ENCODE peak calls at places on chromosomes 11 and 22, in seven cellular contexts. P is GM06990, G is AG09309, F is lower lobe of right lung, I is lower leg skin, D is ovary, O is mammary epithelial cell. R is an unnamed sample.
A peak's percentile ranks its signal among the peaks of the same experiment; 100 is the strongest.

GRCh38 chr11:58919561-58919960 is 19.7 kb upstream of the GLYATL1 start:
- DNase-seq in I (peak; percentile 28), G (no peak), O (no peak), D (no peak), F (no peak), P (no peak), R (no peak)

GRCh38 chr11:118226294-118226693 is 1.5 kb upstream of the JAML start:
- DNase-seq in P (no peak), F (peak; percentile 54), I (no peak), O (no peak), G (no peak), D (no peak), R (peak; percentile 4)

GRCh38 chr22:27726726-27727449 is 74.7 kb downstream of the MN1 start:
- DNase-seq in D (peak; percentile 62), O (no peak), P (no peak), I (no peak), F (peak; percentile 54), G (peak; percentile 21), R (peak; percentile 79)

GRCh38 chr22:49303061-49303735 is 524.5 kb downstream of the BRD1 start:
- DNase-seq in O (no peak), F (no peak), I (peak; percentile 78), D (no peak), P (no peak), G (no peak), R (no peak)

GRCh38 chr11:84089072-84090057 is 803.2 kb upstream of the CCDC90B start:
- DNase-seq in F (no peak), O (no peak), G (no peak), P (no peak), I (no peak), D (no peak), R (no peak)

GRCh38 chr22:31818481-31819392 is 64.9 kb downstream of the DEPDC5 start:
- DNase-seq in P (no peak), O (peak; percentile 63), D (no peak), F (no peak), G (no peak), I (no peak), R (peak; percentile 7)

GRCh38 chr11:17244046-17244445 is 32.5 kb upstream of the NUCB2 start:
- DNase-seq in D (no peak), I (no peak), P (peak; percentile 42), G (no peak), O (no peak), F (no peak), R (no peak)

GRCh38 chr22:46072981-46073682 is 77.2 kb upstream of the PPARA start:
- DNase-seq in O (no peak), F (peak; percentile 21), P (no peak), I (peak; percentile 83), G (no peak), D (peak; percentile 26), R (peak; percentile 30)

GRCh38 chr11:74937696-74938475 is 11.0 kb downstream of the XRRA1 start:
- DNase-seq in F (no peak), O (peak; percentile 20), I (no peak), G (no peak), P (no peak), D (no peak), R (no peak)

GRCh38 chr11:44203270-44204043 is 106.5 kb downstream of the ALX4 start:
- DNase-seq in P (no peak), O (no peak), G (no peak), F (no peak), I (no peak), D (no peak), R (no peak)

GRCh38 chr22:29195964-29196666 is 9.6 kb upstream of the EMID1 start:
- DNase-seq in D (no peak), I (no peak), G (no peak), F (peak; percentile 33), P (no peak), O (no peak), R (no peak)

GRCh38 chr11:119222308-119222707 is 16.2 kb downstream of the CBL start:
- DNase-seq in O (no peak), G (no peak), D (no peak), F (no peak), P (no peak), I (no peak), R (peak; percentile 63)

GRCh38 chr11:75338516-75339218 is 12.8 kb downstream of the ARRB1 start:
- DNase-seq in F (no peak), O (no peak), I (no peak), D (no peak), G (no peak), P (no peak), R (peak; percentile 48)

GRCh38 chr22:39207141-39208012 is 37.4 kb downstream of the PDGFB start:
- DNase-seq in F (peak; percentile 44), P (no peak), G (no peak), I (peak; percentile 78), D (no peak), O (peak; percentile 65), R (peak; percentile 44)

GRCh38 chr11:6391548-6392134 is 1.4 kb downstream of the SMPD1 start:
- DNase-seq in F (no peak), D (no peak), G (no peak), I (no peak), P (no peak), O (no peak), R (no peak)
- H3K4me3 ChIP-seq in F (peak overlapping the region; percentile 81), D (no peak overlapping the region), G (no peak overlapping the region), I (no peak overlapping the region), P (no peak overlapping the region), O (no peak overlapping the region), R (peak overlapping the region; percentile 82)

DNA sequence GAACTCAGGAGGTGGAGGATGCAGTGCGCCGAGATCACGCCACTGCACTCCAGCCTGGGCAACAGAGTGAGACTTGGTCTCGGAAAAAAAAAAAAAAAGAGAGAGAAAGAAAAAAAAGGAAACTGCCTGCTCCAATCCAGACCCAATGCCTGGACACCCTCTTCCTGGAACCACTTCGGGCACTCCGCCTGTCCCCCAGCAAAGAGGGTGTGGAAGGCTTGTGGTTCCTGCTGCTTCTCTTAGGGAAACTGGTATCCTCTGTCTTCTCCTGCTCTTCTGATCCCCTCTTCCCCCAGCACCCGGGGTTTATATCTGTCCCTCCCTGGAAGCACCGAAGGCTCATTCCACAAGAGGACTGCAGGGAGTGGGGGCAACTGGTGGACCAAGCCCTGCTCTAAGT is 12.9 kb downstream of the CHRNA10 start:
- DNase-seq in G (no peak), D (no peak), I (no peak), O (no peak), F (no peak), P (no peak), R (no peak)
- TF ChIP-seq CTCF in G (no peak), D (no peak), I (no peak), O (no peak), F (no peak), P (no peak), R (no peak)

GRCh38 chr11:86204356-86204755 is 40.2 kb upstream of the EED start:
- DNase-seq in G (no peak), F (no peak), I (no peak), P (no peak), O (no peak), D (no peak), R (no peak)

GRCh38 chr11:86205415-86206268 is 38.9 kb upstream of the EED start:
- DNase-seq in O (no peak), P (no peak), D (no peak), G (no peak), F (no peak), I (no peak), R (no peak)

GRCh38 chr11:86201371-86201770 is 43.2 kb upstream of the EED start:
- DNase-seq in F (no peak), P (no peak), G (no peak), D (no peak), O (no peak), I (no peak), R (no peak)

GRCh38 chr11:86198156-86198555 is 46.4 kb upstream of the EED start:
- DNase-seq in O (no peak), I (no peak), F (no peak), P (no peak), G (no peak), D (no peak), R (no peak)

GRCh38 chr11:86202013-86202336 is 42.6 kb upstream of the EED start:
- DNase-seq in D (no peak), P (no peak), G (no peak), O (no peak), F (no peak), I (no peak), R (no peak)
- H3K4me3 ChIP-seq in D (peak overlapping the region; percentile 0), P (peak overlapping the region; percentile 23), G (no peak overlapping the region), O (no peak overlapping the region), F (peak overlapping the region; percentile 50), I (no peak overlapping the region), R (peak overlapping the region; percentile 33)

GRCh38 chr22:22556995-22557925 is 1.8 kb downstream of the PRAME start:
- DNase-seq in O (no peak), G (no peak), F (no peak), D (no peak), P (no peak), I (no peak), R (no peak)

GRCh38 chr22:22558071-22558971 is 744 bp downstream of the PRAME start:
- DNase-seq in G (no peak), O (no peak), D (no peak), P (no peak), I (no peak), F (no peak), R (no peak)

GRCh38 chr22:22555596-22555995 is 3.5 kb downstream of the PRAME start:
- DNase-seq in F (no peak), I (no peak), D (no peak), O (no peak), P (no peak), G (no peak), R (no peak)

GRCh38 chr22:22556578-22556977 is 2.5 kb downstream of the PRAME start:
- DNase-seq in G (no peak), P (no peak), I (no peak), O (no peak), F (no peak), D (no peak), R (no peak)

GRCh38 chr22:22558972-22559603 is at the start of gene PRAME:
- DNase-seq in F (peak; percentile 75), G (no peak), P (peak; percentile 63), O (no peak), I (no peak), D (peak; percentile 82), R (peak; percentile 23)
- TF ChIP-seq CTCF in F (peak; percentile 57), G (no peak), P (peak; percentile 72), O (peak; percentile 9), I (no peak), D (peak; percentile 35), R (peak; percentile 70)